ENCODE peak calls at places on chromosomes 3 and 15, in four cellular contexts. N is AG08395; E is WERI-Rb-1; Q is activated naive CD8-positive, alpha-beta T cell treated with anti-CD3 and anti-CD28 coated beads, Interleukin-2, amount 10 ng/mL, durations not matched to agents 7 days and 5 days. V is an unnamed sample.

GRCh38 chr3:119145500-119146167 is at the start of gene TEX55:
- DNase-seq in Q (no peak), N (peak), E (peak), V (no peak)

GRCh38 chr3:120203016-120203415 is 82.0 kb downstream of the GPR156 start:
- DNase-seq in N (peak), E (no peak), Q (no peak), V (peak)

GRCh38 chr15:76823903-76824302 is 81.2 kb downstream of the SCAPER start:
- DNase-seq in Q (no peak), E (no peak), N (no peak), V (no peak)

GRCh38 chr3:87268646-87269211 is 7.7 kb downstream of the POU1F1 start:
- DNase-seq in E (no peak), Q (no peak), N (no peak), V (no peak)

GRCh38 chr3:50572801-50573371 is 3.6 kb downstream of the HEMK1 start:
- DNase-seq in N (no peak), E (no peak), Q (peak), V (no peak)

GRCh38 chr15:74963213-74963612 is 6.6 kb upstream of the RPP25 start:
- DNase-seq in E (no peak), N (no peak), Q (no peak), V (no peak)

GRCh38 chr15:64004582-64004981 is 41.7 kb downstream of the DAPK2 start:
- DNase-seq in Q (no peak), E (no peak), N (no peak), V (no peak)

GRCh38 chr15:65530318-65531111 is at the start of gene HACD3:
- DNase-seq in E (peak), N (peak), Q (peak), V (peak)

GRCh38 chr15:55289573-55290360 is at the start of gene RAB27A:
- DNase-seq in E (peak), Q (peak), N (peak), V (no peak)

GRCh38 chr15:42082832-42083604 is 11.3 kb downstream of the PLA2G4D start:
- DNase-seq in Q (no peak), N (no peak), E (no peak), V (no peak)

V was measured in NCI-H524 treated with DMSO at 0.1 percent for 48 hours.